ENCODE peak calls at places on chromosomes 4 and X, in eight cellular contexts. P, Z, Q, K, B, X, I and D are unnamed samples. For H3K4me1, the result is how much of the 10 kb centered on the place peaks cover.

GRCh38 chr4:8303485-8304281 is 34.1 kb downstream of the HTRA3 start:
- DNase-seq in P (no peak), Z (peak), Q (peak), K (no peak), B (peak), X (no peak), I (peak), D (no peak)

GRCh38 chrX:44871114-44871645 is 1.8 kb upstream of the KDM6A start:
- DNase-seq in P (no peak), Z (peak), Q (no peak), K (no peak), B (peak), X (no peak), I (no peak), D (no peak)

GRCh38 chr4:108937066-108937465 is 174.2 kb upstream of the ETNPPL start:
- DNase-seq in P (no peak), Z (no peak), Q (no peak), K (no peak), B (no peak), X (no peak), I (no peak), D (no peak)

GRCh38 chrX:46572295-46572936 is 1.1 kb upstream of the CHST7 start:
- DNase-seq in P (no peak), Z (no peak), Q (peak), K (peak), B (no peak), X (no peak), I (no peak), D (no peak)

GRCh38 chrX:25531096-25531495 is 515.3 kb upstream of the ARX start:
- DNase-seq in P (no peak), Z (peak), Q (no peak), K (no peak), B (no peak), X (no peak), I (no peak), D (peak)

GRCh38 chr4:105277702-105278101 is 131.0 kb downstream of the TET2 start:
- DNase-seq in P (no peak), Z (no peak), Q (no peak), K (no peak), B (no peak), X (no peak), I (no peak), D (no peak)

GRCh38 chr4:2175990-2176698 is 65.8 kb downstream of the HAUS3 start:
- DNase-seq in P (no peak), Z (no peak), Q (no peak), K (no peak), B (no peak), X (no peak), I (no peak), D (no peak)

GRCh38 chr4:84530449-84530848 is 31.4 kb upstream of the NKX6-1 start:
- DNase-seq in P (no peak), Z (no peak), Q (no peak), K (no peak), B (no peak), X (no peak), I (no peak), D (peak)

GRCh38 chrX:87663421-87663820 is 145.8 kb downstream of the KLHL4 start:
- DNase-seq in P (no peak), Z (no peak), Q (no peak), K (no peak), B (no peak), X (no peak), I (no peak), D (peak)

GRCh38 chrX:110143454-110144210 is 140.7 kb downstream of the TMEM164 start:
- DNase-seq in P (no peak), Z (peak), Q (no peak), K (no peak), B (no peak), X (no peak), I (no peak), D (no peak)

GRCh38 chr4:8655411-8656184 is 63.0 kb downstream of the CPZ start:
- DNase-seq in P (no peak), Z (no peak), Q (no peak), K (no peak), B (no peak), X (no peak), I (peak), D (no peak)

GRCh38 chr4:140331245-140331644 is 42.2 kb upstream of the SCOC start:
- DNase-seq in P (no peak), Z (no peak), Q (no peak), K (no peak), B (no peak), X (no peak), I (no peak), D (no peak)

GRCh38 chr4:129526812-129527211 is 430.9 kb downstream of the C4orf33 start:
- DNase-seq in P (no peak), Z (no peak), Q (no peak), K (peak), B (peak), X (peak), I (no peak), D (no peak)

GRCh38 chr4:126451237-126451885 is 1136.6 kb downstream of the FAT4 start:
- DNase-seq in P (no peak), Z (no peak), Q (no peak), K (no peak), B (no peak), X (no peak), I (no peak), D (no peak)

GRCh38 chr4:177447417-177448004 is 5.3 kb upstream of the AGA start:
- DNase-seq in P (no peak), Z (no peak), Q (no peak), K (no peak), B (no peak), X (no peak), I (no peak), D (no peak)

GRCh38 chr4:98473046-98473445 is 185.4 kb downstream of the TSPAN5 start:
- DNase-seq in P (no peak), Z (no peak), Q (no peak), K (no peak), B (no peak), X (no peak), I (no peak), D (no peak)

GRCh38 chr4:106614446-106614845 is 245.9 kb upstream of the GIMD1 start:
- DNase-seq in P (no peak), Z (no peak), Q (no peak), K (no peak), B (peak), X (no peak), I (no peak), D (no peak)

GRCh38 chr4:106615961-106616360 is 247.4 kb upstream of the GIMD1 start:
- DNase-seq in P (no peak), Z (no peak), Q (no peak), K (no peak), B (peak), X (no peak), I (no peak), D (no peak)

GRCh38 chr4:106624674-106625073 is 256.1 kb upstream of the GIMD1 start:
- DNase-seq in P (no peak), Z (no peak), Q (no peak), K (no peak), B (no peak), X (no peak), I (no peak), D (no peak)

GRCh38 chr4:106615407-106615945 is 246.9 kb upstream of the GIMD1 start:
- DNase-seq in P (no peak), Z (no peak), Q (no peak), K (no peak), B (no peak), X (no peak), I (no peak), D (no peak)

GRCh38 chr4:106618920-106619319 is 250.3 kb upstream of the GIMD1 start:
- DNase-seq in P (no peak), Z (no peak), Q (no peak), K (no peak), B (no peak), X (peak), I (no peak), D (no peak)
- TF ChIP-seq CTCF in P (no peak), Z (no peak), Q (no peak), K (no peak), B (no peak), X (peak), I (no peak), D (no peak)

GRCh38 chrX:119690921-119691716 is 1.8 kb downstream of the SEPTIN6 start:
- DNase-seq in P (no peak), Z (peak), Q (no peak), K (no peak), B (no peak), X (peak), I (no peak), D (peak)
- H3K4me3 ChIP-seq in P (no peak), Z (peak), Q (peak), K (peak), B (peak), X (peak), I (peak), D (no peak)

GRCh38 chr4:10090467-10091250 is 25.9 kb downstream of the WDR1 start:
- DNase-seq in P (no peak), Z (no peak), Q (no peak), K (no peak), B (no peak), X (no peak), I (no peak), D (no peak)
- H3K4me1 ChIP-seq in P (under half), Z (under half), Q (under half), K (under half), B (under half), X (under half), I (under half), D (under half)

GRCh38 chrX:7192871-7193270 is 44.9 kb upstream of the PUDP start:
- DNase-seq in P (no peak), Z (no peak), Q (no peak), K (no peak), B (no peak), X (no peak), I (no peak), D (no peak)

GRCh38 chrX:7190157-7190556 is 42.2 kb upstream of the PUDP start:
- DNase-seq in P (no peak), Z (no peak), Q (no peak), K (peak), B (peak), X (no peak), I (no peak), D (no peak)

GRCh38 chrX:7194606-7195005 is 46.7 kb upstream of the PUDP start:
- DNase-seq in P (no peak), Z (no peak), Q (no peak), K (no peak), B (no peak), X (no peak), I (no peak), D (no peak)

GRCh38 chrX:7191681-7192110 is 43.7 kb upstream of the PUDP start:
- DNase-seq in P (no peak), Z (no peak), Q (no peak), K (peak), B (peak), X (peak), I (no peak), D (no peak)
- TF ChIP-seq CTCF in P (no peak), Z (no peak), Q (no peak), K (peak), B (peak), X (peak), I (no peak), D (no peak)

DNA sequence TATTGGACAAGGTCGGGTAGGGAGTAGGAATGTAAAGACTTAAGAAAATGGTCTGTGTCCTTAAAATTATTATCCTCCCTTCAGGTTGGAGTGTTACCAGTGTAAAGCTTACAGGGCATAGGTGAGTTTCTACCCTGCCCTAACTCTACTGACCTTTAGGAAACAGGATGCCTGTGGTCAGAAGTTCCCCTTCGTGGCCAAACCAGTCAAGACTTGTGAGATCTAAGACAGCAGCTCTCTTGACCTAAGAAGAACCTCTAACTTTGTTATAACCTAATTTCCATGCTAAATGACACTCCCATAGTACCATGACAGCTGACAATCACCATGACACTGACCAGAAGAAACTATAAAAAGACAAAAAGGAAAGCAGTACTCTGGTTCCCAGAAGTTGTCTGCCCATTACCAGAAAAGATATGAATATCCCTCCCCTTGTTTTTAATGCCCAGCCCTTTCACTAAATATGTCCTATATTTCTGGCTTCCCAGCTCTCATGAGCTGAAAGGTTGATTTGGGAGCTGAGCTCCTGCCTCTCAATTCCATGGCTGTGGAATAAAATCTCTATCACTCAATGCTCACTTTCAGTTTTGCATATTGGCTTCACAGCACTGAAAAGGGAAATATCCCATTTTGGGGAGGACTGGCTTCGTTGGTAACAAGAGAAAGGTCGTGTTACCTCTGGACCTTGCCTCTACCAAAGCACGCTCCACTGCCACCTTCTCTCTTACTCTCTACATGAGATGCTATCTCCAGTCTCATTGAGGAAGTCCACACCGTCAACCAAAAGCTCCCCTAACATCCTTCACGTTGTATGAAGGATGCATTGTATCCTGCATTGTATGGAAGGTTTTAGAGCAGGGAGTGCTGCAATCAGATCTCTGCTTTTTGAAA is 194.8 kb upstream of the LDB2 start:
- DNase-seq in P (no peak), Z (no peak), Q (no peak), K (no peak), B (no peak), X (no peak), I (no peak), D (no peak)
- H3K4me3 ChIP-seq in P (no peak), Z (no peak), Q (no peak), K (no peak), B (no peak), X (no peak), I (no peak), D (no peak)

GRCh38 chr4:188053302-188053701 is 56.1 kb downstream of the TRIML2 start:
- DNase-seq in P (no peak), Z (no peak), Q (no peak), K (no peak), B (no peak), X (no peak), I (no peak), D (no peak)
- H3K4me1 ChIP-seq in P (under half), Z (under half), Q (under half), K (under half), B (under half), X (under half), I (under half), D (under half)

GRCh38 chr4:17589355-17589754 is 12.4 kb downstream of the LAP3 start:
- DNase-seq in P (no peak), Z (no peak), Q (no peak), K (no peak), B (no peak), X (no peak), I (no peak), D (no peak)
- TF ChIP-seq CTCF in P (no peak), Z (no peak), Q (no peak), K (no peak), B (no peak), X (no peak), I (no peak), D (no peak)